ENCODE peak calls at places on chromosome 4, in ten cellular contexts. B is astrocyte of the spinal cord; V is GM20000; X is AG04450; Z is NCI-H1694; H is activated CD4-positive, alpha-beta T cell treated with anti-CD3 and anti-CD28 coated beads, Interleukin-2, amount 10 ng/mL, durations not matched to agents 7 days and 5 days; W is mesendoderm; G is DMS53; A is A172; K is stimulated activated naive B cell treated with anti-CD40 and anti-IgM and Interleukin-4, amounts not matched to agents 10 μg/mL and 1 μg/mL and 100 μg/mL, for 72 hours. L is an unnamed sample.
A peak's percentile ranks its signal among the peaks of the same experiment; 100 is the strongest.

GRCh38 chr4:24473309-24473721 is 111.0 kb downstream of the DHX15 start:
- DNase-seq in W (peak; percentile 65), H (no peak), G (peak; percentile 82), B (peak; percentile 37), A (peak; percentile 44), Z (peak; percentile 19), K (no peak), V (no peak), X (no peak), L (peak; percentile 65)

GRCh38 chr4:173194175-173194574 is 25.6 kb downstream of the GALNT7 start:
- DNase-seq in K (no peak), X (no peak), Z (no peak), A (no peak), B (no peak), V (no peak), G (no peak), W (no peak), H (no peak), L (no peak)

GRCh38 chr4:20428410-20429160 is 176.9 kb downstream of the SLIT2 start:
- DNase-seq in V (no peak), Z (no peak), B (peak; percentile 40), G (peak; percentile 25), A (no peak), W (peak; percentile 25), K (no peak), X (no peak), H (no peak), L (no peak)

GRCh38 chr4:3047464-3048286 is 26.7 kb downstream of the HTT-AS start:
- DNase-seq in B (peak; percentile 32), Z (peak; percentile 7), H (peak; percentile 85), V (peak; percentile 73), G (peak; percentile 99), X (no peak), K (peak; percentile 96), W (peak; percentile 84), A (peak; percentile 64), L (peak; percentile 58)

GRCh38 chr4:19583827-19584569 is 667.7 kb upstream of the SLIT2 start:
- DNase-seq in G (peak; percentile 9), B (peak; percentile 29), K (no peak), X (no peak), Z (no peak), H (no peak), V (no peak), W (no peak), A (no peak), L (peak; percentile 52)

GRCh38 chr4:185779520-185779919 is 32.5 kb downstream of the SORBS2 start:
- DNase-seq in V (no peak), K (no peak), X (no peak), W (peak; percentile 37), B (peak; percentile 56), G (no peak), H (no peak), A (no peak), Z (no peak), L (no peak)

GRCh38 chr4:77880784-77881183 is 18.2 kb downstream of the MRPL1 start:
- DNase-seq in A (no peak), X (no peak), G (no peak), W (peak; percentile 2), H (no peak), K (no peak), Z (no peak), B (no peak), V (no peak), L (no peak)

GRCh38 chr4:147160908-147161513 is 215.3 kb upstream of the TTC29 start:
- DNase-seq in X (peak; percentile 16), Z (peak; percentile 1), K (no peak), H (peak; percentile 10), G (peak; percentile 71), V (peak; percentile 76), B (peak; percentile 75), A (peak; percentile 28), W (peak; percentile 68), L (peak; percentile 5)

GRCh38 chr4:73620115-73620792 is at the start of gene RASSF6:
- DNase-seq in W (peak; percentile 85), Z (no peak), H (no peak), G (peak; percentile 93), A (no peak), X (no peak), K (no peak), B (no peak), V (peak; percentile 26), L (no peak)

GRCh38 chr4:92215471-92215870 is 88.3 kb upstream of the GRID2 start:
- DNase-seq in V (no peak), W (no peak), G (no peak), Z (no peak), B (no peak), H (no peak), K (no peak), A (no peak), X (no peak), L (no peak)

GRCh38 chr4:14178421-14178820 is 550.9 kb upstream of the BOD1L1 start:
- DNase-seq in W (peak; percentile 78), Z (no peak), V (no peak), X (no peak), G (peak; percentile 65), A (peak; percentile 68), H (peak; percentile 8), B (peak; percentile 46), K (peak; percentile 23), L (peak; percentile 39)

GRCh38 chr4:139975830-139976272 is 178.1 kb downstream of the MAML3 start:
- DNase-seq in Z (no peak), B (peak; percentile 45), X (no peak), K (no peak), H (no peak), W (no peak), A (no peak), V (no peak), G (peak; percentile 19), L (no peak)

GRCh38 chr4:151951727-151952078 is 190.9 kb upstream of the GATB start:
- DNase-seq in G (no peak), B (no peak), Z (no peak), V (no peak), H (no peak), W (no peak), K (no peak), A (no peak), X (no peak), L (no peak)

GRCh38 chr4:76738081-76738931 is 159.6 kb downstream of the SOWAHB start:
- DNase-seq in X (peak; percentile 87), W (no peak), V (peak; percentile 45), A (peak; percentile 68), G (no peak), K (peak; percentile 9), Z (no peak), H (no peak), B (peak; percentile 74), L (no peak)

GRCh38 chr4:30726090-30726668 is 6.0 kb downstream of the PCDH7 start:
- DNase-seq in Z (no peak), A (no peak), B (no peak), X (no peak), K (no peak), G (peak; percentile 54), W (no peak), V (no peak), H (no peak), L (no peak)

GRCh38 chr4:129929052-129929451 is 833.1 kb downstream of the C4orf33 start:
- DNase-seq in G (peak; percentile 23), A (peak; percentile 5), W (peak; percentile 29), H (no peak), K (no peak), X (no peak), Z (peak; percentile 2), B (no peak), V (no peak), L (no peak)

GRCh38 chr4:156197216-156197615 is 243.6 kb upstream of the CTSO start:
- DNase-seq in A (no peak), Z (no peak), H (no peak), W (no peak), K (no peak), V (no peak), B (no peak), X (no peak), G (no peak), L (no peak)

GRCh38 chr4:56320293-56320692 is 67.0 kb downstream of the AASDH start:
- DNase-seq in G (no peak), V (no peak), B (peak; percentile 23), K (no peak), A (peak; percentile 13), H (no peak), X (no peak), W (no peak), Z (no peak), L (no peak)

GRCh38 chr4:114378306-114378903 is 220.2 kb upstream of the UGT8 start:
- DNase-seq in B (peak; percentile 58), Z (no peak), V (no peak), W (peak; percentile 24), G (peak; percentile 54), X (peak; percentile 15), K (no peak), H (no peak), A (peak; percentile 28), L (no peak)

GRCh38 chr4:96598465-96598864 is 758.6 kb downstream of the PDHA2 start:
- DNase-seq in Z (no peak), H (no peak), V (no peak), G (peak; percentile 62), A (no peak), K (no peak), W (peak; percentile 41), B (no peak), X (no peak), L (no peak)

GRCh38 chr4:108906866-108907367 is 144.1 kb upstream of the ETNPPL start:
- DNase-seq in G (no peak), H (no peak), Z (no peak), X (no peak), K (no peak), W (no peak), V (no peak), A (no peak), B (no peak), L (no peak)

GRCh38 chr4:147594107-147594506 is 23.1 kb upstream of the TMEM184C start:
- DNase-seq in X (no peak), W (peak; percentile 29), G (no peak), K (no peak), A (no peak), B (no peak), H (no peak), V (no peak), Z (no peak), L (no peak)

GRCh38 chr4:143337600-143338287 is 1.1 kb downstream of the GAB1 start:
- DNase-seq in H (no peak), G (no peak), A (no peak), Z (no peak), B (peak; percentile 77), V (no peak), X (no peak), W (peak; percentile 54), K (no peak), L (peak; percentile 31)

GRCh38 chr4:151921371-151921770 is 160.6 kb upstream of the GATB start:
- DNase-seq in B (peak; percentile 27), A (peak; percentile 4), K (no peak), H (no peak), W (no peak), G (no peak), X (no peak), Z (no peak), V (no peak), L (peak; percentile 5)

L was measured in Daoy.